ENCODE peak calls at places on chromosomes 2 and 18, in seven cellular contexts. S is Panc1; Z is heart left ventricle; T is CD8-positive, alpha-beta T cell; W is lung; Y is stomach; P is mesendoderm. C is an unnamed sample. For H3K4me1, the result is how much of the 10 kb centered on the place peaks cover.

GRCh38 chr2:1373794-1374193 is 39.5 kb upstream of the TPO start:
- DNase-seq in Y (no peak), S (no peak), Z (peak), W (no peak), T (no peak), P (no peak), C (no peak)

GRCh38 chr2:104769096-104769495 is 84.8 kb upstream of the POU3F3 start:
- DNase-seq in Z (no peak), P (peak), W (no peak), Y (no peak), T (no peak), S (no peak), C (no peak)

GRCh38 chr2:190596998-190597397 is 51.9 kb upstream of the NAB1 start:
- DNase-seq in T (no peak), S (no peak), W (no peak), Y (no peak), Z (peak), P (no peak), C (no peak)

GRCh38 chr2:68374184-68374583 is 9.1 kb downstream of the PLEK start:
- DNase-seq in Z (no peak), Y (no peak), T (no peak), W (no peak), S (no peak), P (no peak), C (no peak)

GRCh38 chr18:45006934-45007333 is 326.2 kb downstream of the SETBP1 start:
- DNase-seq in Z (no peak), Y (no peak), S (no peak), P (no peak), T (no peak), W (no peak), C (no peak)

GRCh38 chr2:128309341-128310093 is 9.2 kb downstream of the HS6ST1 start:
- DNase-seq in Z (peak), T (peak), W (no peak), Y (peak), P (no peak), S (no peak), C (no peak)

GRCh38 chr2:22282902-22283301 is 1102.1 kb upstream of the KLHL29 start:
- DNase-seq in Z (no peak), W (no peak), Y (no peak), S (no peak), T (no peak), P (peak), C (no peak)

GRCh38 chr18:76975577-76976110 is 153.3 kb downstream of the ZNF236 start:
- DNase-seq in S (no peak), W (no peak), Z (no peak), P (no peak), Y (no peak), T (peak), C (no peak)

GRCh38 chr2:216090369-216090786 is 8.7 kb downstream of the TMEM169 start:
- DNase-seq in P (no peak), Y (no peak), S (no peak), Z (no peak), W (no peak), T (no peak), C (no peak)

GRCh38 chr18:75023473-75023872 is 185.5 kb downstream of the PTGR3 start:
- DNase-seq in Y (no peak), T (no peak), S (no peak), P (no peak), W (no peak), Z (no peak), C (no peak)

GRCh38 chr18:45792551-45793294 is 32.8 kb upstream of the SIGLEC15 start:
- DNase-seq in T (no peak), P (no peak), Y (no peak), Z (no peak), W (no peak), S (no peak), C (no peak)

GRCh38 chr2:175612280-175612679 is 389.8 kb downstream of the LNPK start:
- DNase-seq in W (no peak), P (no peak), Z (no peak), Y (no peak), S (no peak), T (no peak), C (no peak)

GRCh38 chr2:10913501-10914271 is 2.0 kb downstream of the KCNF1 start:
- DNase-seq in P (no peak), W (no peak), S (no peak), T (no peak), Z (no peak), Y (no peak), C (no peak)

GRCh38 chr2:199777315-199777714 is 73.7 kb downstream of the FTCDNL1 start:
- DNase-seq in S (no peak), Y (no peak), Z (no peak), W (no peak), T (no peak), P (no peak), C (no peak)

GRCh38 chr18:79510046-79510685 is 114.4 kb downstream of the NFATC1 start:
- DNase-seq in S (no peak), T (no peak), P (no peak), Z (no peak), W (no peak), Y (no peak), C (no peak)

GRCh38 chr18:61738042-61738441 is 154.8 kb downstream of the RNF152 start:
- DNase-seq in Z (no peak), Y (no peak), W (no peak), P (no peak), T (no peak), S (no peak), C (no peak)

GRCh38 chr2:15073639-15074038 is 441.1 kb downstream of the LRATD1 start:
- DNase-seq in P (no peak), T (no peak), Z (no peak), S (no peak), Y (no peak), W (no peak), C (no peak)

GRCh38 chr2:188022389-188022788 is 269.3 kb upstream of the GULP1 start:
- DNase-seq in Y (no peak), T (no peak), W (no peak), P (no peak), S (no peak), Z (no peak), C (no peak)

GRCh38 chr2:2667690-2668089 is 336.6 kb upstream of the MYT1L start:
- DNase-seq in P (no peak), W (no peak), Z (no peak), S (no peak), Y (no peak), T (no peak), C (no peak)

GRCh38 chr18:47999801-48000248 is 69.4 kb upstream of the SMAD2 start:
- DNase-seq in T (peak), Z (no peak), W (no peak), S (no peak), P (no peak), Y (no peak), C (no peak)

GRCh38 chr18:9817725-9818422 is 67.9 kb upstream of the TXNDC2 start:
- DNase-seq in W (no peak), P (no peak), Y (no peak), T (no peak), S (no peak), Z (no peak), C (no peak)

GRCh38 chr2:25473758-25474335 is 132.1 kb upstream of the DNMT3A start:
- DNase-seq in W (peak), P (no peak), Y (peak), S (no peak), Z (peak), T (no peak), C (no peak)

GRCh38 chr2:207902822-207903221 is 122.5 kb downstream of the PLEKHM3 start:
- DNase-seq in Y (no peak), S (no peak), W (peak), Z (no peak), P (no peak), T (no peak), C (no peak)

GRCh38 chr2:25257032-25257455 is 84.7 kb downstream of the DNMT3A start:
- DNase-seq in Z (peak), T (no peak), P (peak), Y (no peak), S (no peak), W (no peak), C (no peak)

GRCh38 chr2:85753525-85754312 is at the start of gene ATOH8:
- DNase-seq in Z (peak), P (peak), S (no peak), Y (peak), W (peak), T (no peak), C (no peak)

GRCh38 chr2:212609499-212609898 is 70.9 kb upstream of the ERBB4 start:
- DNase-seq in T (no peak), Y (no peak), S (no peak), W (no peak), Z (no peak), P (no peak), C (no peak)

GRCh38 chr18:40371673-40372072 is 1583.4 kb upstream of the PIK3C3 start:
- DNase-seq in P (no peak), Y (no peak), Z (no peak), S (no peak), T (no peak), W (no peak), C (no peak)

GRCh38 chr18:79631096-79631507 is 48.5 kb upstream of the CTDP1 start:
- DNase-seq in T (no peak), Z (no peak), W (no peak), S (no peak), Y (peak), P (no peak), C (no peak)

GRCh38 chr18:43582120-43582519 is 304.8 kb upstream of the SYT4 start:
- DNase-seq in Z (no peak), Y (peak), W (no peak), P (no peak), T (no peak), S (no peak), C (no peak)
- H3K4me1 ChIP-seq in Z (under half), Y (under half), W (under half), P (under half), T (under half), S (under half), C (under half)

GRCh38 chr18:5603153-5603552 is 59.4 kb upstream of the EPB41L3 start:
- DNase-seq in Z (no peak), Y (no peak), W (no peak), P (no peak), S (no peak), T (no peak), C (no peak)
- H3K27ac ChIP-seq in Z (no peak), Y (no peak), W (no peak), P (no peak), S (no peak), T (no peak), C (no peak)

GRCh38 chr2:44930274-44930826 is 11.2 kb upstream of the SIX3 start:
- DNase-seq in Z (no peak), S (no peak), P (peak), T (no peak), Y (no peak), W (no peak), C (no peak)
- H3K4me1 ChIP-seq in Z (under half), S (under half), P (under half), T (under half), Y (half or more), W (under half), C (under half)

DNA sequence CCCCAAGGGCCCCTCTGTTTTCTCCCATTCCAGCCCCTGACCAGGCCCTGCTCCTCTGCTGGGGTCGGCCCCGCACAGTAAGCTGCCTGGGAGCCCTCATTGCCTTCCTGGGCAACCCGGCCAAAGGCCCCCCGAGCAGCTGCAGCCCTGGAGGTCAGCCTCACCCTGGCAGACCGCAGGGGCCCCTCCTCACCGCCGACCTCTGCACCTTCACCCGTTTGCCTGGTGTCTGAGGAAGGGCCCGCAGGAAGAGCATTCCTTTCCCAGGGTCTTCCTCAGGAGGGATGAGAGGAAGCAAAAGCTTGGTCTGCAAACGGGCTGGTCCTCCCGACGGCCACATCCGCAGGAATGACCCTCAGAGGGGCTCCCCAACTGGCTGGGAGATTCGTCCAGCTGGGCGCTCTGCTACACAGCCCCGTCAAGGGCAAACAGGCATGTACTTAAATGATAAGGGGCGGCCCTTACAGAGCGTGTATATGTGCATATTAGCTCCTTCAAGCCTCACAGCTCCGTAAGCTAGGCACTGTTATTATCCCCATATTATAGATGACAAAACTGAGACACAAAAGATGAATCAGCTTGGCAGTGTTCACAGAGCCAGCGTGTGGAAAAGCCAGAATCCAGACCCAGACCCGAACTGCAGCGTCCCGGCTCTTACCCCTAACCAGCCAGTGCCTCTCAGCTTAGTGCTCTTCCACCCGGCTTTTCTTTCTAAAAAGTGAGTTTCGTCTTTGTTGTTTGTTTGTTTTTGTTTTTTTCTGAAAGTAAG is 52.8 kb downstream of the SLC4A1AP start:
- DNase-seq in S (no peak), W (no peak), Y (no peak), Z (no peak), P (peak), T (no peak), C (no peak)
- H3K27ac ChIP-seq in S (peak), W (no peak), Y (peak), Z (peak), P (no peak), T (no peak), C (peak)

DNA sequence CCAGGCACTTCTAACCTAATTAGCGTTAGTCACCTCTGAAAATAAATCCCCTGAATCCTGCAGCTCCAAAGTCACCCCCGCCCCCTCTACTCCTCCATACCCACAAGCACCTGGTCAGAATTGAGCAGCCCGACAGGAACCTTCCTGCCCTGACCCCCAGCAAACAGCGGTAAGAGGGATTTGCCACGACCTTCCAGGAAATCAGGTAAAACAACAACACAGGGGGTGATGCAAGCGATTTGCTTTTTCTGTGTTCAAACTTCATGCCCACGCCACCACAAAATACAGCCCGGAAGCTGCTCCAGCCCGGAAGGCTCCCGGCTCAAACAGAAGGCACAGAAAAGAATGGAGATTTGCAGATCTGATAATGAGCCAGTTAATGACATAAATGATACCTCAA is 367.1 kb downstream of the GPD2 start:
- DNase-seq in S (no peak), P (peak), Z (no peak), Y (no peak), W (no peak), T (no peak), C (no peak)
- H3K4me1 ChIP-seq in S (under half), P (under half), Z (under half), Y (under half), W (under half), T (under half), C (under half)

DNA sequence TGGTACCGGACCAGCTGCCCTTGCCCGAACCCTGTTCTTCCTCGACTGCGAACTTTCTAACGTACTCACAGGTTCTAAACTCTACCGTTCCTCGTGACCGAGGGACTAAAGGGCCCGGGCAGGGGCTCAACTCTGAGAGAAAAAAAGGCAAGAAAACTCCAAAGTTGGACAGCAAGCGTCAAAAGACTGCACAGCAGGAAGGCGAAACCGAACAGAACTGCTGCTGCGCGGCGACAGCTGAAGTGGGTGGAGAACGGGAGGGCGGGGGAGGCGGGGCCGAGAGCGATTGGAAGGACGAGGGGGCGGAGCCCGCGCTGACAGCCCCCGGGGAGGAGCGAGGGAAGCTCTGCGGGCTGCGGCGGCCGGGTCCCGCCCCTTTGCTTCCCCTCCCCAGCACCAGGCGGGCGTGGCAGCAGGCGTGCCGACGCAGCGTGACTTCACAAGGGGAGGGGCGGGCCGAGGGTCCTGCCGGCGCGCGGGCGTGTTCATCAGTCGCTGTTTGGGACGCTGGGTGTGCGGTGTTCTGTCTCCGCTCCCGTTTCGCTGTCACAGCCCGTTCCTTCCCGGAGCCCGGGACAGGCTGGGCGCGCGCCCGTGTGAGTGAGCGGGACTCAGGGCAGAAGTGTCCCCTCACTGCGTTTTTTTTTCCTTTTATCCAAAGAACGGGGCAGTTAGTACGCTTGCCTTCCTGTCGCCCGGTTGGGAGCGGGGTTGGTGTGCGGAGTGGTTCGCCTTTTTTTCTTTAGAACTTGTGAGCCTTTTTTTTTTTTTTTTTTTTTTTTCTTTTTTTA is at the start of gene NABP1:
- DNase-seq in Z (peak), S (no peak), Y (peak), P (peak), W (peak), T (peak), C (peak)
- H3K27ac ChIP-seq in Z (peak), S (peak), Y (peak), P (no peak), W (peak), T (peak), C (peak)

GRCh38 chr2:56185582-56186046 is 1.8 kb downstream of the CCDC85A start:
- DNase-seq in Y (no peak), P (peak), S (no peak), Z (peak), W (peak), T (no peak), C (no peak)
- H3K4me1 ChIP-seq in Y (under half), P (under half), S (under half), Z (under half), W (under half), T (under half), C (under half)

DNA sequence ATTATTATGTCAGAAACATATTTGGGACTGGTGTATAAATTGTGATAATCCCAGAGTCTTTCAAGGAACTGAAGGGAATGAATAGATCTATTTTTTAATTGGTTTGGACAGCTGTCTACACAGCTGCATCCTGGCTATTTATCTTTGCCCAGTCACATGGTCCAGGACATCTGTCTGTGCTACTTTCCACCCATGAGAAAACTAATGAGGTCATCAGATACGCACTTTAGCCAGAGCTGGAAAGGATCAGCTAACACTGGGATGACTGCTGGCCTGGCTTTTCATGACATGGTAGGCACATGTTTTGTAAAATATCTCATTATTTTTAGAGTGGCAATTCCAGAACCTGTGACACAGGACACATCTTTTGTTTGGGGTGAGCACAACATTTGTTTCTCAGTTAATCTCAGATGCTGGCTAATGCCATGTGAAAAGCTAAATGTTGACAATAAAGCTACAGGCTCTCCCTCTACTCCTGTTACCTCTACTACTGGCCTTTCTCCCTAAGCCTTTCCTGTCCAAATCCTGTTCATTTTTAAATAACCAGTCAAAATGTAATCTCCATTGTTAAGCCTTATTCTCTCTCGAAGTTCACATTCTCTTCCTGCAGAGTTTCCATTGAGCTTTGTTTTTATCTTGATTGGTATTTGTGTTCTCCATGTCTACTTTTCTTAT is 500.7 kb downstream of the RIT2 start:
- DNase-seq in T (no peak), P (no peak), Y (no peak), S (no peak), W (no peak), Z (peak), C (no peak)
- H3K27ac ChIP-seq in T (no peak), P (no peak), Y (no peak), S (no peak), W (no peak), Z (peak), C (no peak)

DNA sequence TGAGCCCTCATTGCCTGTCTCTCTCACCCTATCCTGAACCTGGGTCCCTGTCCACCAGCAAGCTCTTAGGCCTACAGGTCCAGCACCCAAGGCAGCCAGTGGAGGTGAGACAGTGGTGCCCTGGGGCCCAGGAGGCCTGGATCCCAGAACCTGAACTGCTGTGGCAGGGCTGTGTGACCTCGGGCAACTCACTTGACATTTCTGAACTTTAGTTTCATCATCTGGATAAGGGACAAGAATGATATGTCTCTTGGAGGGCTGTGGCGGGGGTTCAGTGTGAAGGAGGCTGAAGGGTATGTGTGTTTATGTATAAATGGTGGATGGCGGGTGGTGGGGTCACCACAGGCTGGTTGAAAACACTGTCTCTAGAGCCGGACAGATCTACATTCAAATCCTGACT is 10.9 kb downstream of the CIB4 start:
- DNase-seq in Y (no peak), W (no peak), T (no peak), S (no peak), P (no peak), Z (no peak), C (no peak)
- H3K4me1 ChIP-seq in Y (under half), W (under half), T (under half), S (under half), P (under half), Z (under half), C (under half)

DNA sequence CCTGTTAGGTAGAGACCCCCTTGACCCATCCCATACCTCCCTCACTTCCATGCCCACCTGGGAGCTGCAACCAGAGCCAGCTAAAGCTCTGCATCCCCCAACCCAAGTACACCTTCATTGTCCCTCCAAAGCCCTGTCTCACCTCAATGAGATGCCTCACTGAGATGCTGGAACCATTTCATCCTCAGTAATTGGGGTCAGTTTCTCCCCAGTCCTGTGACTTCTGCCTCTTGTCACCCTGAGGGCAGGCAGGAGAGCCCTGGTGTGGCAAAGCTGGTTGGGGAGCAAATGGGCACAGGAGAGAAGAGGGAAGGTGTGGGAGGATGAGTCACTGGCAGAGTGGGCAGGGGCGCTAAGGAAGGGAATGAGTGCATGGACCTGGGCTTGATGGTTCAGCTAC is 27.9 kb upstream of the NT5DC4 start:
- DNase-seq in P (no peak), Z (no peak), T (no peak), Y (no peak), S (no peak), W (no peak), C (no peak)
- H3K27ac ChIP-seq in P (no peak), Z (no peak), T (no peak), Y (no peak), S (peak), W (peak), C (no peak)